ENCODE peak calls at places on chromosomes 16 and 17, in five cellular contexts. Y is A549, R is HepG2, K is H1, G is K562. C is an unnamed sample.

GRCh38 chr16:12639044-12639443 is 164.6 kb downstream of the CPPED1 start:
- DNase-seq in Y (no peak), R (peak), K (no peak), G (peak), C (no peak)

GRCh38 chr16:85528528-85529387 is 84.4 kb upstream of the GSE1 start:
- DNase-seq in Y (peak), R (no peak), K (no peak), G (peak), C (no peak)

GRCh38 chr17:2232244-2232638 is 71.3 kb downstream of the SMG6 start:
- DNase-seq in Y (no peak), R (no peak), K (no peak), G (no peak), C (no peak)

GRCh38 chr16:27723711-27724490 is 174.0 kb downstream of the KATNIP start:
- DNase-seq in Y (no peak), R (no peak), K (no peak), G (no peak), C (no peak)

GRCh38 chr16:25635449-25635848 is 56.3 kb upstream of the HS3ST4 start:
- DNase-seq in Y (no peak), R (no peak), K (no peak), G (no peak), C (no peak)

GRCh38 chr17:17062356-17062755 is 20.1 kb downstream of the MPRIP start:
- DNase-seq in Y (no peak), R (no peak), K (no peak), G (no peak), C (no peak)

GRCh38 chr16:85430523-85431381 is 182.4 kb upstream of the GSE1 start:
- DNase-seq in Y (no peak), R (no peak), K (peak), G (no peak), C (no peak)

GRCh38 chr16:47069291-47069690 is 74.5 kb downstream of the NETO2 start:
- DNase-seq in Y (no peak), R (no peak), K (no peak), G (no peak), C (no peak)

GRCh38 chr17:55161935-55162555 is 102.7 kb upstream of the HLF start:
- DNase-seq in Y (peak), R (peak), K (no peak), G (no peak), C (no peak)

GRCh38 chr17:75345514-75346167 is 56.4 kb upstream of the SLC25A19 start:
- DNase-seq in Y (no peak), R (no peak), K (no peak), G (no peak), C (peak)

GRCh38 chr17:18161226-18162094 is 22.2 kb upstream of the ALKBH5 start:
- DNase-seq in Y (no peak), R (no peak), K (no peak), G (peak), C (peak)

GRCh38 chr16:21162661-21163151 is 4.2 kb downstream of the LDAF1 start:
- DNase-seq in Y (no peak), R (no peak), K (no peak), G (no peak), C (no peak)

GRCh38 chr17:33970271-33970670 is 284.8 kb upstream of the CCL2 start:
- DNase-seq in Y (no peak), R (no peak), K (no peak), G (no peak), C (no peak)

GRCh38 chr17:4485676-4486646 is 12.7 kb upstream of the SPNS2 start:
- DNase-seq in Y (no peak), R (no peak), K (no peak), G (no peak), C (no peak)

GRCh38 chr16:66486773-66487579 is 59.9 kb downstream of the BEAN1 start:
- DNase-seq in Y (no peak), R (no peak), K (no peak), G (no peak), C (no peak)

GRCh38 chr17:41475421-41475820 is 5.5 kb downstream of the KRT35 start:
- DNase-seq in Y (no peak), R (no peak), K (no peak), G (no peak), C (no peak)

GRCh38 chr17:45172541-45173286 is 11.0 kb downstream of the HEXIM2 start:
- DNase-seq in Y (peak), R (peak), K (peak), G (no peak), C (no peak)

GRCh38 chr17:36749493-36749892 is 148.1 kb downstream of the MRM1 start:
- DNase-seq in Y (no peak), R (no peak), K (no peak), G (no peak), C (no peak)

GRCh38 chr17:40536731-40537171 is 28.5 kb downstream of the CCR7 start:
- DNase-seq in Y (no peak), R (no peak), K (no peak), G (no peak), C (no peak)

GRCh38 chr16:56519459-56520250 is at the start of gene BBS2:
- DNase-seq in Y (peak), R (peak), K (peak), G (peak), C (peak)

GRCh38 chr17:60579090-60579489 is 20.9 kb upstream of the PPM1D start:
- DNase-seq in Y (no peak), R (no peak), K (no peak), G (no peak), C (no peak)

GRCh38 chr16:69754143-69754468 is 620 bp downstream of the NOB1 start:
- DNase-seq in Y (no peak), R (no peak), K (no peak), G (no peak), C (no peak)

GRCh38 chr16:65697061-65697460 is 575.2 kb upstream of the CDH11 start:
- DNase-seq in Y (no peak), R (no peak), K (no peak), G (no peak), C (no peak)

GRCh38 chr17:9079461-9080103 is 58.3 kb downstream of the NTN1 start:
- DNase-seq in Y (no peak), R (no peak), K (no peak), G (no peak), C (no peak)

GRCh38 chr16:18933501-18933900 is 7.3 kb upstream of the SMG1 start:
- DNase-seq in Y (no peak), R (no peak), K (no peak), G (no peak), C (no peak)

GRCh38 chr16:86577314-86577971 is 906 bp upstream of the FOXL1 start:
- DNase-seq in Y (no peak), R (no peak), K (no peak), G (no peak), C (no peak)

GRCh38 chr17:35747540-35748017 is 5.5 kb downstream of the GAS2L2 start:
- DNase-seq in Y (peak), R (peak), K (peak), G (peak), C (peak)

GRCh38 chr17:9389116-9389515 is 186.5 kb downstream of the STX8 start:
- DNase-seq in Y (peak), R (peak), K (no peak), G (no peak), C (peak)

GRCh38 chr17:65101371-65101770 is 35.8 kb upstream of the RGS9 start:
- DNase-seq in Y (no peak), R (no peak), K (no peak), G (no peak), C (no peak)

DNA sequence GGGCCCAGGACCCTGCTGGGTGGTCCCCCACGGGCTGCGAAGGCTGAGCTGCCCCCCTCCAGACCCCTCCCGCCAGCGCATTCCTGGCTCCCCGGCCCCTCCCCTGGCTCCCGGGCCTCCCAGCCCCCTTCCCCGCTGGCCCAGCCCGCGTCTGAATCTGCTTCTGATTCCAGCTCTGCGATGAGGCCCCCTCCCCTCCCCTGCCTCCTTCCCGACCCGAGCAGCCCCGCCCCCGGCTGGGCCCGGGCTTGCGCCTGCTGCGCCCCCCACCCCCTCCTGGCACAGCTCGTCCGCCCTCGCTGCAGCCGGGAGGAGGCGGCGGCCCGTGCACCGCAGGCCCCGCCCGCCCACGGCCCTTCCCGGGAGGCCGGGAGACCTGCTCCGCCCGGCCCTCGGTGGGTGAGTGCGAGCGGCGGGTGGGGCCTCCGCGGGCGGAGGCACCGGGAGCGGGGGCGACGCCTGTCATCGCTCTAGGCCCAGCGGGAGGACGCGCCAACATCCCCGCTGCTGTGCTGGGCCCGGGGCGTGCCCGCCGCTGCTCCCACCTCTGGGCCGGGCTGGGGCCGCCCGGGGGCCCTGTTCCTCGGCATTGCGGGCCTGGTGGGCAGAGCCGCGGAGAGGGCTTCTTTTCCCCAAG is at the start of gene NTN3:
- DNase-seq in Y (no peak), R (no peak), K (peak), G (peak), C (no peak)
- TF ChIP-seq HDAC2 in Y (no peak), R (no peak), K (no peak), G (no peak), C (no peak)

GRCh38 chr17:72942594-72942993 is 149.9 kb downstream of the SLC39A11 start:
- DNase-seq in Y (no peak), R (no peak), K (no peak), G (no peak), C (no peak)
- TF ChIP-seq RAD21 in Y (no peak), R (no peak), K (no peak), G (no peak), C (no peak)

GRCh38 chr16:3902731-3903130 is 22.2 kb upstream of the CREBBP start:
- DNase-seq in Y (no peak), R (no peak), K (no peak), G (no peak), C (no peak)
- TF ChIP-seq HDAC2 in Y (no peak), R (no peak), K (no peak), G (no peak), C (no peak)

DNA sequence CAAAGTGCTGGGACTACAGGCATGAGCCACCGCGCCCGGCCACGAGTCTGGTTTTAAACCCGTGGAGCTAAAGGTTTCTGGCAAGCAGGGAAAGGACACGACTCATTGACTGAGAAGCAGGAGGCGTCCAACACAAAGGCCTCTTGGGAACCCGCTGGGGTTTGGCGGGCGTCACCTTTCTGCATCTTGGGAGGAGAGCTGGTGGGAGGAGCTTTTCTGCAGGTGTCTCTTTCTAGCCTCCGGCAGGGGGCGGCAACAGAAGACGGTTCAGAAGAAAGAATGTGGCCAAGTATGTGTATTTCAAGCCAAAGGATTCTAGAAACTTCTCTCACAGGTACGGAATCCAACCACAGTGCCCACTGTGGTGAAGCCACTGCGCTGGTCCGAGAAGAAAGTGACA is 97.4 kb downstream of the MRM3 start:
- DNase-seq in Y (peak), R (peak), K (peak), G (peak), C (peak)
- TF ChIP-seq RAD21 in Y (peak), R (peak), K (peak), G (no peak), C (peak)

GRCh38 chr17:50947844-50948514 is 81.8 kb upstream of the TOB1 start:
- DNase-seq in Y (no peak), R (no peak), K (no peak), G (peak), C (no peak)
- TF ChIP-seq HDAC2 in Y (no peak), R (no peak), K (no peak), G (peak), C (no peak)

GRCh38 chr16:81210807-81211206 is 27.7 kb upstream of the BCO1 start:
- DNase-seq in Y (no peak), R (no peak), K (no peak), G (no peak), C (no peak)

GRCh38 chr16:81207076-81207475 is 31.4 kb upstream of the BCO1 start:
- DNase-seq in Y (no peak), R (no peak), K (no peak), G (no peak), C (no peak)

GRCh38 chr16:81201267-81201666 is 37.2 kb upstream of the BCO1 start:
- DNase-seq in Y (no peak), R (no peak), K (no peak), G (no peak), C (no peak)

GRCh38 chr16:81204794-81205680 is 33.5 kb upstream of the BCO1 start:
- DNase-seq in Y (peak), R (peak), K (peak), G (peak), C (peak)
- TF ChIP-seq RAD21 in Y (peak), R (peak), K (peak), G (peak), C (peak)

GRCh38 chr17:58998871-58999270 is 107.8 kb downstream of the TRIM37 start:
- DNase-seq in Y (no peak), R (no peak), K (no peak), G (no peak), C (no peak)

GRCh38 chr17:59002848-59003247 is 103.8 kb downstream of the TRIM37 start:
- DNase-seq in Y (no peak), R (no peak), K (no peak), G (no peak), C (no peak)

GRCh38 chr17:59000022-59000421 is 106.7 kb downstream of the TRIM37 start:
- DNase-seq in Y (no peak), R (no peak), K (no peak), G (no peak), C (no peak)

GRCh38 chr17:59002126-59002525 is 104.6 kb downstream of the TRIM37 start:
- DNase-seq in Y (no peak), R (no peak), K (no peak), G (no peak), C (no peak)

GRCh38 chr17:59001158-59001814 is 105.4 kb downstream of the TRIM37 start:
- DNase-seq in Y (no peak), R (no peak), K (no peak), G (peak), C (peak)
- TF ChIP-seq HDAC2 in Y (no peak), R (no peak), K (no peak), G (no peak), C (no peak)